ENCODE peak calls at places on chromosomes 2 and 18, in five cellular contexts. One of them, this sample, is unnamed.

GRCh38 chr2:42127425-42128424 is 41.4 kb upstream of the EML4 start:
- DNase-seq in HCT116: no peak
- DNase-seq in fibroblast of lung: no peak
- DNase-seq in GM23248: no peak
- DNase-seq in mammary epithelial cell: peak; percentile 70
- DNase-seq in this sample: peak; percentile 78

GRCh38 chr2:212956665-212957064 is 194.7 kb downstream of the IKZF2 start:
- DNase-seq in HCT116: no peak
- DNase-seq in fibroblast of lung: peak; percentile 15
- DNase-seq in GM23248: no peak
- DNase-seq in mammary epithelial cell: peak; percentile 58
- DNase-seq in this sample: no peak

GRCh38 chr2:163983911-163984310 is 248.1 kb upstream of the FIGN start:
- DNase-seq in HCT116: no peak
- DNase-seq in fibroblast of lung: no peak
- DNase-seq in GM23248: no peak
- DNase-seq in mammary epithelial cell: no peak
- DNase-seq in this sample: no peak

GRCh38 chr2:146143971-146144370 is 1624.1 kb upstream of the ZEB2 start:
- DNase-seq in HCT116: no peak
- DNase-seq in fibroblast of lung: no peak
- DNase-seq in GM23248: peak; percentile 23
- DNase-seq in mammary epithelial cell: no peak
- DNase-seq in this sample: no peak

GRCh38 chr2:176140520-176141317 is 10.6 kb upstream of the HOXD4 start:
- DNase-seq in HCT116: peak; percentile 48
- DNase-seq in fibroblast of lung: peak; percentile 41
- DNase-seq in GM23248: peak; percentile 89
- DNase-seq in mammary epithelial cell: peak; percentile 53
- DNase-seq in this sample: peak; percentile 74

GRCh38 chr2:144570566-144570965 is 50.6 kb upstream of the ZEB2 start:
- DNase-seq in HCT116: no peak
- DNase-seq in fibroblast of lung: no peak
- DNase-seq in GM23248: no peak
- DNase-seq in mammary epithelial cell: peak; percentile 1
- DNase-seq in this sample: no peak

GRCh38 chr2:173841110-173841509 is 124.1 kb downstream of the SP3 start:
- DNase-seq in HCT116: no peak
- DNase-seq in fibroblast of lung: no peak
- DNase-seq in GM23248: no peak
- DNase-seq in mammary epithelial cell: no peak
- DNase-seq in this sample: no peak

GRCh38 chr2:115574667-115575066 is 1132.2 kb downstream of the DPP10 start:
- DNase-seq in HCT116: no peak
- DNase-seq in fibroblast of lung: no peak
- DNase-seq in GM23248: no peak
- DNase-seq in mammary epithelial cell: no peak
- DNase-seq in this sample: no peak

GRCh38 chr18:76401496-76401895 is 93.5 kb downstream of the ZNF516 start:
- DNase-seq in HCT116: no peak
- DNase-seq in fibroblast of lung: no peak
- DNase-seq in GM23248: no peak
- DNase-seq in mammary epithelial cell: no peak
- DNase-seq in this sample: no peak

GRCh38 chr2:54149623-54150501 is 34.4 kb downstream of the ACYP2 start:
- DNase-seq in HCT116: no peak
- DNase-seq in fibroblast of lung: peak; percentile 82
- DNase-seq in GM23248: peak; percentile 43
- DNase-seq in mammary epithelial cell: peak; percentile 1
- DNase-seq in this sample: no peak

GRCh38 chr2:191933307-191934105 is 86.6 kb upstream of the CAVIN2 start:
- DNase-seq in HCT116: no peak
- DNase-seq in fibroblast of lung: no peak
- DNase-seq in GM23248: peak; percentile 6
- DNase-seq in mammary epithelial cell: peak; percentile 78
- DNase-seq in this sample: peak; percentile 39

GRCh38 chr2:233422050-233422639 is 67.9 kb downstream of the DGKD start:
- DNase-seq in HCT116: no peak
- DNase-seq in fibroblast of lung: no peak
- DNase-seq in GM23248: no peak
- DNase-seq in mammary epithelial cell: no peak
- DNase-seq in this sample: no peak

GRCh38 chr2:24507511-24507910 is 16.5 kb downstream of the NCOA1 start:
- DNase-seq in HCT116: no peak
- DNase-seq in fibroblast of lung: no peak
- DNase-seq in GM23248: no peak
- DNase-seq in mammary epithelial cell: no peak
- DNase-seq in this sample: no peak

GRCh38 chr2:79189465-79189864 is 29.9 kb upstream of the REG3A start:
- DNase-seq in HCT116: no peak
- DNase-seq in fibroblast of lung: no peak
- DNase-seq in GM23248: no peak
- DNase-seq in mammary epithelial cell: no peak
- DNase-seq in this sample: no peak

GRCh38 chr2:113282747-113283533 is 4.2 kb upstream of the PAX8 start:
- DNase-seq in HCT116: peak; percentile 61
- DNase-seq in fibroblast of lung: peak; percentile 30
- DNase-seq in GM23248: peak; percentile 56
- DNase-seq in mammary epithelial cell: peak; percentile 81
- DNase-seq in this sample: no peak

GRCh38 chr2:113219889-113220641 is 46.3 kb downstream of the PSD4 start:
- DNase-seq in HCT116: peak; percentile 50
- DNase-seq in fibroblast of lung: peak; percentile 71
- DNase-seq in GM23248: peak; percentile 73
- DNase-seq in mammary epithelial cell: no peak
- DNase-seq in this sample: no peak

GRCh38 chr2:17106418-17106817 is 411.8 kb downstream of the RAD51AP2 start:
- DNase-seq in HCT116: no peak
- DNase-seq in fibroblast of lung: no peak
- DNase-seq in GM23248: no peak
- DNase-seq in mammary epithelial cell: no peak
- DNase-seq in this sample: no peak

GRCh38 chr2:17107131-17107530 is 411.1 kb downstream of the RAD51AP2 start:
- DNase-seq in HCT116: no peak
- DNase-seq in fibroblast of lung: peak; percentile 84
- DNase-seq in GM23248: no peak
- DNase-seq in mammary epithelial cell: no peak
- DNase-seq in this sample: no peak

GRCh38 chr2:17104454-17104853 is 413.8 kb downstream of the RAD51AP2 start:
- DNase-seq in HCT116: no peak
- DNase-seq in fibroblast of lung: peak; percentile 43
- DNase-seq in GM23248: peak; percentile 55
- DNase-seq in mammary epithelial cell: peak; percentile 15
- DNase-seq in this sample: no peak

GRCh38 chr2:17101091-17101490 is 417.1 kb downstream of the RAD51AP2 start:
- DNase-seq in HCT116: no peak
- DNase-seq in fibroblast of lung: no peak
- DNase-seq in GM23248: no peak
- DNase-seq in mammary epithelial cell: no peak
- DNase-seq in this sample: no peak

DNA sequence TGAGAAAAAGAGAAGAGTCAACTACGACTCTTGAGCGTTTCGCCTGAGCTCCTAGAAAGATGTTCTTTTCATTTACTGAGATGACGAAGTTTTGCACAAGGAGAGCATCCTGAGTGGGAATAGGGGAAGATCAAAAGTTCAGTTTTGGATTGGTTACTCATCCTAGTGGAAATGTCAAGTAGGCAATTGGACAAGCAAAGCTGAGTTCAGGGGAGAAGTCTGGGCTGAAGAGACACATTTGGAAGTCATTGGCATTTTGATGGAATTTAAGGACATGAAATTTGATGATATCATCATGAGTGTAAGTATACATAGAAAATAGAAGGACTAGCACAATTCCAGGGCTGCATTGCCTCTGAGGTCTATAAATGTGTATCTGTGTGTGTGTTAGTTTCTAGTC is 416.6 kb downstream of the RAD51AP2 start:
- DNase-seq in HCT116: no peak
- DNase-seq in fibroblast of lung: no peak
- DNase-seq in GM23248: peak; percentile 29
- DNase-seq in mammary epithelial cell: no peak
- DNase-seq in this sample: no peak
- H3K27ac ChIP-seq in HCT116: no peak overlapping the region
- H3K27ac ChIP-seq in fibroblast of lung: no peak overlapping the region
- H3K27ac ChIP-seq in GM23248: no peak overlapping the region
- H3K27ac ChIP-seq in mammary epithelial cell: no peak overlapping the region
- H3K27ac ChIP-seq in this sample: no peak overlapping the region

GRCh38 chr2:73156539-73157124 is 43.9 kb upstream of the RAB11FIP5 start:
- DNase-seq in HCT116: peak; percentile 31
- DNase-seq in fibroblast of lung: peak; percentile 64
- DNase-seq in GM23248: peak; percentile 84
- DNase-seq in mammary epithelial cell: peak; percentile 24
- DNase-seq in this sample: peak; percentile 31
- H3K9ac ChIP-seq in HCT116: no peak overlapping the region
- H3K9ac ChIP-seq in fibroblast of lung: no peak overlapping the region
- H3K9ac ChIP-seq in GM23248: no peak overlapping the region
- H3K9ac ChIP-seq in mammary epithelial cell: no peak overlapping the region
- H3K9ac ChIP-seq in this sample: no peak overlapping the region

DNA sequence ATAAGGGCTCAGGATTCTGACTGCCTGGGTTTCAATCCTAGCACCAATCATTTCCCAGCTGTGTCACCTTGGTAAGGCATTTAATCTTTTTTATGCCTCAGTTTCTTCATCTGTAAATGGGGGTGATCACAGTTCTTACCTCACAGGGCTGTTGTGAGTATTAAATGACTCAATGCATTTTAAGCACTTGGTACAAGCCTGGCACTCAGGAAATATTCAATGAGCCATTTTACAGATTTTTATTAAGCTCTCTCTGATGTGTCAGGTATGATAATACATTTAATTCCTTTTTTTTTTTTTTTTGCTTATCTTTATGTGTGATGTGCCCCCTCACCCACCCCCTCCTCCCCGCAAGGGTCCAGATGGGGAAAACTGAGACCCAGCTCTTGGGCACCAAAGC is 12.0 kb downstream of the SPEG start:
- DNase-seq in HCT116: no peak
- DNase-seq in fibroblast of lung: no peak
- DNase-seq in GM23248: no peak
- DNase-seq in mammary epithelial cell: no peak
- DNase-seq in this sample: no peak
- H3K27ac ChIP-seq in HCT116: no peak overlapping the region
- H3K27ac ChIP-seq in fibroblast of lung: no peak overlapping the region
- H3K27ac ChIP-seq in GM23248: peak overlapping the region; percentile 35
- H3K27ac ChIP-seq in mammary epithelial cell: peak overlapping the region; percentile 24
- H3K27ac ChIP-seq in this sample: no peak overlapping the region

GRCh38 chr18:3526421-3527354 is 76.7 kb downstream of the TGIF1 start:
- DNase-seq in HCT116: no peak
- DNase-seq in fibroblast of lung: peak; percentile 48
- DNase-seq in GM23248: peak; percentile 12
- DNase-seq in mammary epithelial cell: peak; percentile 87
- DNase-seq in this sample: peak; percentile 85
- H3K9ac ChIP-seq in HCT116: no peak overlapping the region
- H3K9ac ChIP-seq in fibroblast of lung: no peak overlapping the region
- H3K9ac ChIP-seq in GM23248: no peak overlapping the region
- H3K9ac ChIP-seq in mammary epithelial cell: peak overlapping the region; percentile 9
- H3K9ac ChIP-seq in this sample: peak overlapping the region; percentile 60

GRCh38 chr2:37457401-37457901 is 113.0 kb downstream of the QPCT start:
- DNase-seq in HCT116: no peak
- DNase-seq in fibroblast of lung: peak; percentile 45
- DNase-seq in GM23248: peak; percentile 73
- DNase-seq in mammary epithelial cell: no peak
- DNase-seq in this sample: no peak
- H3K27ac ChIP-seq in HCT116: no peak overlapping the region
- H3K27ac ChIP-seq in fibroblast of lung: no peak overlapping the region
- H3K27ac ChIP-seq in GM23248: peak overlapping the region; percentile 92
- H3K27ac ChIP-seq in mammary epithelial cell: no peak overlapping the region
- H3K27ac ChIP-seq in this sample: no peak overlapping the region

GRCh38 chr18:32891130-32891529 is 118.3 kb upstream of the KLHL14 start:
- DNase-seq in HCT116: no peak
- DNase-seq in fibroblast of lung: no peak
- DNase-seq in GM23248: no peak
- DNase-seq in mammary epithelial cell: no peak
- DNase-seq in this sample: peak; percentile 41
- H3K9ac ChIP-seq in HCT116: no peak overlapping the region
- H3K9ac ChIP-seq in fibroblast of lung: no peak overlapping the region
- H3K9ac ChIP-seq in GM23248: no peak overlapping the region
- H3K9ac ChIP-seq in mammary epithelial cell: no peak overlapping the region
- H3K9ac ChIP-seq in this sample: no peak overlapping the region

GRCh38 chr2:237734905-237735623 is 63.5 kb upstream of the RBM44 start:
- DNase-seq in HCT116: no peak
- DNase-seq in fibroblast of lung: no peak
- DNase-seq in GM23248: no peak
- DNase-seq in mammary epithelial cell: no peak
- DNase-seq in this sample: no peak
- H3K27ac ChIP-seq in HCT116: no peak overlapping the region
- H3K27ac ChIP-seq in fibroblast of lung: no peak overlapping the region
- H3K27ac ChIP-seq in GM23248: no peak overlapping the region
- H3K27ac ChIP-seq in mammary epithelial cell: no peak overlapping the region
- H3K27ac ChIP-seq in this sample: no peak overlapping the region

GRCh38 chr18:24987933-24988840 is 363.8 kb downstream of the ZNF521 start:
- DNase-seq in HCT116: no peak
- DNase-seq in fibroblast of lung: no peak
- DNase-seq in GM23248: peak; percentile 18
- DNase-seq in mammary epithelial cell: no peak
- DNase-seq in this sample: no peak

GRCh38 chr18:24987271-24987932 is 364.6 kb downstream of the ZNF521 start:
- DNase-seq in HCT116: no peak
- DNase-seq in fibroblast of lung: peak; percentile 34
- DNase-seq in GM23248: peak; percentile 63
- DNase-seq in mammary epithelial cell: peak; percentile 14
- DNase-seq in this sample: no peak

GRCh38 chr18:24986611-24987270 is 365.2 kb downstream of the ZNF521 start:
- DNase-seq in HCT116: no peak
- DNase-seq in fibroblast of lung: peak; percentile 31
- DNase-seq in GM23248: peak; percentile 33
- DNase-seq in mammary epithelial cell: no peak
- DNase-seq in this sample: no peak

GRCh38 chr18:24983566-24983965 is 368.4 kb downstream of the ZNF521 start:
- DNase-seq in HCT116: no peak
- DNase-seq in fibroblast of lung: no peak
- DNase-seq in GM23248: no peak
- DNase-seq in mammary epithelial cell: no peak
- DNase-seq in this sample: no peak

DNA sequence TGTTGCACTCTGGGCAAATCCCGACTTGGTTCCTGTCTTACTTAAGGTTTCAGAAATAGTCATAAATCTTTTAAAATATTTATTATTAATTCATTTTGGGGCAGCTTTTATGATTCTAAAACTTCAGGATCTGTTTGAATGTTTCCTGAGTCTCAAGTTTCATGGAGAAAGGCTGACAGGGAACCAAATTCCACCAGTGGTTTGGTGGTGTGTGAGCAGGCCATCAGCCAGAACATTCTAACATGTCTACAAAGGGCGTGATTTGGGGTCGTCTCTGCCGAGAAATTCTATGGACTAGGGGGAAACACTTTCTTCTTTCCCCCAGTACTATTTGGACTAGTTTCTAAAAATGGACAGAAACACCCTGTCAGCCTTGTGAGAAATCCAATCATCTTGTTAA is 366.4 kb downstream of the ZNF521 start:
- DNase-seq in HCT116: no peak
- DNase-seq in fibroblast of lung: no peak
- DNase-seq in GM23248: no peak
- DNase-seq in mammary epithelial cell: no peak
- DNase-seq in this sample: no peak
- H3K9ac ChIP-seq in HCT116: no peak overlapping the region
- H3K9ac ChIP-seq in fibroblast of lung: no peak overlapping the region
- H3K9ac ChIP-seq in GM23248: no peak overlapping the region
- H3K9ac ChIP-seq in mammary epithelial cell: no peak overlapping the region
- H3K9ac ChIP-seq in this sample: no peak overlapping the region

This sample was measured in MM.1S.